ENCODE peak calls at places on chromosomes 2 and 18, in nine cellular contexts. F, C, R, B, T, E, U, G and J are unnamed samples.

GRCh38 chr2:168757223-168757622 is 45.2 kb upstream of the NOSTRIN start:
- DNase-seq in E (no peak), G (no peak), C (no peak), R (no peak), U (no peak), B (no peak), T (no peak), F (no peak), J (no peak)

GRCh38 chr2:199458017-199458805 is 472 bp upstream of the SATB2 start:
- DNase-seq in R (no peak), F (peak; percentile 38), G (no peak), U (no peak), B (no peak), T (no peak), E (peak; percentile 36), C (no peak), J (no peak)

GRCh38 chr2:98444436-98445166 is at the start of gene INPP4A:
- DNase-seq in G (no peak), R (peak; percentile 79), C (no peak), U (peak; percentile 42), T (no peak), E (peak; percentile 77), F (peak; percentile 62), B (no peak), J (peak; percentile 63)

GRCh38 chr2:148730085-148730484 is 85.5 kb downstream of the EPC2 start:
- DNase-seq in F (no peak), R (no peak), B (no peak), T (no peak), C (no peak), G (no peak), E (no peak), U (peak; percentile 8), J (no peak)

GRCh38 chr18:47558110-47558750 is 306.8 kb upstream of the SKOR2 start:
- DNase-seq in R (no peak), E (no peak), U (no peak), B (no peak), T (no peak), G (no peak), C (no peak), F (no peak), J (no peak)

GRCh38 chr2:206083602-206084467 is 2.1 kb downstream of the INO80D start:
- DNase-seq in T (peak; percentile 22), C (no peak), B (no peak), U (no peak), E (peak; percentile 28), G (no peak), F (peak; percentile 32), R (peak; percentile 29), J (no peak)

GRCh38 chr2:175030380-175031271 is 25.4 kb upstream of the CHN1 start:
- DNase-seq in G (peak; percentile 60), E (no peak), B (no peak), U (peak; percentile 58), F (peak; percentile 56), C (peak; percentile 23), R (no peak), T (peak; percentile 6), J (no peak)

GRCh38 chr18:25787281-25787680 is 303.1 kb downstream of the SS18 start:
- DNase-seq in E (no peak), U (no peak), C (no peak), B (no peak), R (no peak), G (no peak), F (no peak), T (no peak), J (no peak)

GRCh38 chr2:219269362-219270054 is 9.7 kb upstream of the DNAJB2 start:
- DNase-seq in T (no peak), E (no peak), R (no peak), F (peak; percentile 81), C (no peak), U (no peak), B (no peak), G (no peak), J (no peak)

GRCh38 chr18:23283933-23284430 is 148.7 kb downstream of the CABLES1 start:
- DNase-seq in F (peak; percentile 79), U (peak; percentile 63), E (no peak), G (peak; percentile 47), C (no peak), B (no peak), R (no peak), T (no peak), J (no peak)

GRCh38 chr18:41073372-41073954 is 881.6 kb upstream of the PIK3C3 start:
- DNase-seq in T (no peak), C (peak; percentile 41), B (no peak), G (peak; percentile 47), R (no peak), E (no peak), U (peak; percentile 90), F (peak; percentile 24), J (no peak)

GRCh38 chr2:230008708-230009066 is 60.0 kb downstream of the SLC16A14 start:
- DNase-seq in G (no peak), B (no peak), U (no peak), F (no peak), T (no peak), E (no peak), R (no peak), C (no peak), J (no peak)

GRCh38 chr2:118185210-118186109 is 97.2 kb downstream of the INSIG2 start:
- DNase-seq in G (peak; percentile 7), C (no peak), U (peak; percentile 20), R (no peak), F (peak; percentile 21), B (peak; percentile 81), E (no peak), T (no peak), J (peak; percentile 48)

GRCh38 chr18:49189772-49190171 is 239.0 kb upstream of the SMAD7 start:
- DNase-seq in G (no peak), U (no peak), R (no peak), C (no peak), F (no peak), T (no peak), B (no peak), E (no peak), J (no peak)

GRCh38 chr2:19140463-19141208 is 217.8 kb downstream of the OSR1 start:
- DNase-seq in U (peak; percentile 95), T (peak; percentile 34), F (peak; percentile 86), R (no peak), B (no peak), C (peak; percentile 90), G (peak; percentile 88), E (no peak), J (no peak)

DNA sequence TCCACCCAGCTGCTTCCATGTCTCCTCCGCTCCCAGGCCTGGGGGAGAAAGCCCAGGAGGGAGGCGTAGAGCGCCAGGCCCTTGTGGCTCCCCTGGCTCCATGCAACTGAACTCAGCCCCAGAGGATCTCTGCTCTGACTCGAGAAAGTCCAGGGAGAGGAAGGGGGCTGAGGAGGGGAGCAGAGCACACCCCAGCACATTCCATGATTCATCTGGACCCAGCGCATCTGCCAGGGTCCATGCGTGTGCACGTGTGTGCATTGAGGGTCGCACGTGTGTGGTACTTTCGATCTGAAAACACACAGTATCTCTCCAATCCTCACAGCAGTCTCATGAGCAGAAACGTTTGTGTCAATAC is 146.5 kb upstream of the ID2 start:
- DNase-seq in B (no peak), F (no peak), U (no peak), C (no peak), G (no peak), R (no peak), E (no peak), T (no peak), J (no peak)
- H3K4me3 ChIP-seq in B (no peak overlapping the region), F (no peak overlapping the region), U (no peak overlapping the region), C (no peak overlapping the region), G (no peak overlapping the region), R (no peak overlapping the region), E (no peak overlapping the region), T (no peak overlapping the region), J (no peak overlapping the region)

GRCh38 chr2:11467126-11467649 is 1.2 kb upstream of the E2F6 start:
- DNase-seq in G (no peak), F (no peak), C (no peak), R (no peak), E (no peak), U (no peak), T (no peak), B (no peak), J (no peak)
- H3K4me3 ChIP-seq in G (no peak overlapping the region), F (no peak overlapping the region), C (no peak overlapping the region), R (peak overlapping the region; percentile 89), E (no peak overlapping the region), U (no peak overlapping the region), T (peak overlapping the region; percentile 64), B (peak overlapping the region; percentile 72), J (no peak overlapping the region)

DNA sequence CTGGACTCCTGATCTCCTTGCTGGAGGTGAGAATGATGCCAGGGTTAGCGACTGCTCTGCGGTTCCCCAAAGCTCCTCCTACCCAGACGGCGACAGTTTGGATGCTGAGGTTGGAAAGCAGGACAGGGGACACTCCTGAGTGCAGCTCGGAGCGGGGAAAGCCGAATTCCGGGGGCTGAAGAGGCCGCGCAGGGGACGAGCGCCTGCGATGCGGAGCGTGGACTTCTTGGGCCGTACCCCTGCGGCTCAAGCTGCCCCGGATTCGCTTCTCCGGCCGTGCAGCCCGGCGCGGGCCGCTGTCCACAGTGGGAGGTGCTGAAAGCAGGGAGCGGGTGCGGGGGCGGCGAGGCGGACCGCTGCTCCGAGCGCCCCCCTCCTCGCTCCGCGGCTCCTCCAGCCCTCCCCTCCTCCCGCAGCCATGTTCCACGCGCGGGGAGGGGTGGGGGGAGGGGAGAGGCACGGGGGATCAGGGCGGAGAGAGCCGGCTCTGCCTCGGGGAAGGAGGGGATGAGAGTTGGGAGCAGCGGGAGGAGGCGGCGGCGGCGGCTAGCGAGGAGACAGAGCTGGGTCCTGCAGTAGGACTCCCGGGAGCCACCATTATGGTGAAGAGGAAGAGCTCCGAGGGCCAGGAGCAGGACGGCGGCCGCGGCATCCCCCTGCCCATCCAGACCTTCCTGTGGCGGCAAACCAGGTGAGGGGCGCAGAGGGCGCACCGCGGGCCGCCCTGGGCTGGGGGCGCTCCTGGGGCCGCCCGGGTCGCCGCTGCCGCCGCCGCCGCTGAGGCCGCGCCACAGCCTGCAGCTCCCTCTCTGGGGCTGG is at the start of gene UNC80:
- DNase-seq in R (no peak), E (no peak), T (no peak), F (peak; percentile 68), G (peak; percentile 37), B (no peak), C (peak; percentile 46), U (peak; percentile 36), J (peak; percentile 37)
- H3K4me3 ChIP-seq in R (no peak within 1 kb of the TSS), E (no peak within 1 kb of the TSS), T (peak within 1 kb of the TSS; percentile 4), F (peak within 1 kb of the TSS; percentile 16), G (peak within 1 kb of the TSS; percentile 59), B (peak within 1 kb of the TSS; percentile 41), C (peak within 1 kb of the TSS; percentile 48), U (no peak within 1 kb of the TSS), J (peak within 1 kb of the TSS; percentile 11)

GRCh38 chr2:133954636-133955035 is 299.2 kb upstream of the MGAT5 start:
- DNase-seq in F (no peak), E (no peak), R (no peak), B (no peak), T (no peak), U (no peak), G (no peak), C (no peak), J (no peak)

GRCh38 chr2:133957724-133958123 is 296.1 kb upstream of the MGAT5 start:
- DNase-seq in F (no peak), R (no peak), B (no peak), C (no peak), U (no peak), E (no peak), G (no peak), T (no peak), J (no peak)

GRCh38 chr2:133955174-133955573 is 298.7 kb upstream of the MGAT5 start:
- DNase-seq in U (no peak), G (no peak), T (no peak), B (no peak), C (no peak), F (no peak), R (no peak), E (no peak), J (no peak)

GRCh38 chr2:133956434-133956935 is 297.4 kb upstream of the MGAT5 start:
- DNase-seq in T (no peak), F (no peak), E (no peak), G (no peak), B (no peak), U (no peak), C (no peak), R (no peak), J (no peak)

GRCh38 chr2:133959066-133959465 is 294.8 kb upstream of the MGAT5 start:
- DNase-seq in R (no peak), E (no peak), B (no peak), C (no peak), F (no peak), U (no peak), T (no peak), G (no peak), J (no peak)
- H3K4me3 ChIP-seq in R (no peak overlapping the region), E (no peak overlapping the region), B (no peak overlapping the region), C (no peak overlapping the region), F (no peak overlapping the region), U (no peak overlapping the region), T (no peak overlapping the region), G (no peak overlapping the region), J (no peak overlapping the region)